ENCODE peak calls at places on chromosome 12, in seven cellular contexts. R is HTR-8/SVneo; X is tibial nerve; Q is D341Med; I is cardiac fibroblast; W is fibroblast of lung; B is stimulated activated CD8-positive, alpha-beta memory T cell treated with anti-CD3 and anti-CD28 coated beads, Interleukin-2, amount 100 ng/mL, for 1 hour. Z is an unnamed sample.
A peak's percentile ranks its signal among the peaks of the same experiment; 100 is the strongest.

GRCh38 chr12:123022846-123023245 is 42.4 kb downstream of the ARL6IP4 start:
- DNase-seq in Q (no peak), R (no peak), I (no peak), B (no peak), X (no peak), W (no peak), Z (no peak)

GRCh38 chr12:55619352-55620138 is 17.1 kb upstream of the OR10P1 start:
- DNase-seq in I (peak; percentile 94), R (peak; percentile 82), X (no peak), B (no peak), W (peak; percentile 94), Q (peak; percentile 65), Z (no peak)

GRCh38 chr12:52215587-52216031 is 17.4 kb upstream of the KRT7 start:
- DNase-seq in W (peak; percentile 39), X (no peak), B (no peak), Q (no peak), I (no peak), R (peak; percentile 77), Z (no peak)

GRCh38 chr12:11067514-11067913 is 5.4 kb upstream of the TAS2R46 start:
- DNase-seq in B (no peak), R (no peak), Q (no peak), W (peak; percentile 15), I (peak; percentile 71), X (no peak), Z (no peak)

GRCh38 chr12:131894313-131894860 is at the start of gene ULK1:
- DNase-seq in Q (peak; percentile 100), W (peak; percentile 90), R (peak; percentile 95), I (peak; percentile 93), B (peak; percentile 85), X (peak; percentile 90), Z (peak; percentile 98)

GRCh38 chr12:70608184-70608583 is 29.0 kb downstream of the PTPRB start:
- DNase-seq in B (no peak), W (no peak), R (no peak), Q (no peak), X (no peak), I (no peak), Z (no peak)

GRCh38 chr12:15808250-15808971 is 19.2 kb upstream of the EPS8 start:
- DNase-seq in X (no peak), I (no peak), B (no peak), W (peak; percentile 78), Q (no peak), R (no peak), Z (no peak)

GRCh38 chr12:57461326-57461903 is 1.8 kb downstream of the GLI1 start:
- DNase-seq in I (peak; percentile 59), Q (peak; percentile 63), R (peak; percentile 72), W (peak; percentile 52), X (peak; percentile 69), B (no peak), Z (no peak)

GRCh38 chr12:9636807-9637206 is 29.1 kb upstream of the KLRB1 start:
- DNase-seq in I (no peak), W (no peak), B (no peak), Q (no peak), X (no peak), R (no peak), Z (no peak)

GRCh38 chr12:65810036-65810435 is 14.2 kb upstream of the HMGA2 start:
- DNase-seq in R (no peak), Q (no peak), X (no peak), W (peak; percentile 36), B (no peak), I (no peak), Z (no peak)

GRCh38 chr12:41055875-41056577 is 132.1 kb upstream of the PDZRN4 start:
- DNase-seq in W (no peak), X (no peak), B (no peak), R (no peak), I (no peak), Q (no peak), Z (no peak)

GRCh38 chr12:12474931-12475485 is 87.7 kb downstream of the DUSP16 start:
- DNase-seq in B (peak; percentile 26), Q (no peak), X (no peak), W (no peak), I (peak; percentile 15), R (no peak), Z (no peak)

GRCh38 chr12:54522213-54522612 is 24.7 kb downstream of the NCKAP1L start:
- DNase-seq in X (no peak), R (no peak), Q (no peak), B (no peak), W (peak; percentile 27), I (peak; percentile 17), Z (no peak)

GRCh38 chr12:97944576-97944975 is 482.0 kb downstream of the RMST start:
- DNase-seq in X (no peak), Q (no peak), R (no peak), I (no peak), W (no peak), B (no peak), Z (no peak)

GRCh38 chr12:88225776-88226175 is 83.7 kb downstream of the TMTC3 start:
- DNase-seq in X (no peak), B (no peak), I (no peak), Q (no peak), R (no peak), W (no peak), Z (no peak)

GRCh38 chr12:54463034-54463433 is 10.4 kb downstream of the GTSF1 start:
- DNase-seq in B (no peak), Q (no peak), R (no peak), W (peak; percentile 68), X (no peak), I (peak; percentile 92), Z (no peak)

GRCh38 chr12:110513842-110514241 is 11.7 kb downstream of the RAD9B start:
- DNase-seq in W (no peak), R (no peak), I (no peak), Q (no peak), B (no peak), X (no peak), Z (no peak)

GRCh38 chr12:5466521-5466960 is 34.6 kb downstream of the NTF3 start:
- DNase-seq in I (no peak), R (no peak), W (no peak), Q (no peak), X (no peak), B (no peak), Z (no peak)

GRCh38 chr12:85920324-85920947 is 46.3 kb downstream of the NTS start:
- DNase-seq in X (no peak), B (no peak), R (peak; percentile 29), Q (no peak), W (peak; percentile 45), I (peak; percentile 27), Z (no peak)

GRCh38 chr12:106248177-106248848 is 493 bp upstream of the CKAP4 start:
- DNase-seq in X (no peak), Q (no peak), B (no peak), R (peak; percentile 60), W (peak; percentile 71), I (peak; percentile 85), Z (no peak)

GRCh38 chr12:2256915-2257314 is 204.1 kb downstream of the CACNA1C start:
- DNase-seq in I (peak; percentile 52), X (no peak), B (no peak), R (no peak), W (peak; percentile 66), Q (no peak), Z (no peak)

GRCh38 chr12:57632898-57633825 is at the start of gene B4GALNT1:
- DNase-seq in R (peak; percentile 83), Q (peak; percentile 95), W (peak; percentile 43), B (peak; percentile 33), I (peak; percentile 56), X (no peak), Z (peak; percentile 92)

GRCh38 chr12:117472983-117473382 is 111.6 kb upstream of the NOS1 start:
- DNase-seq in I (no peak), X (no peak), Q (no peak), R (no peak), W (no peak), B (no peak), Z (no peak)

GRCh38 chr12:132723764-132724140 is 13.1 kb downstream of the PGAM5 start:
- DNase-seq in W (no peak), Q (no peak), R (no peak), B (no peak), X (no peak), I (peak; percentile 43), Z (no peak)

GRCh38 chr12:33472299-33472698 is 32.7 kb upstream of the SYT10 start:
- DNase-seq in Q (no peak), W (no peak), R (no peak), X (no peak), I (no peak), B (no peak), Z (no peak)

GRCh38 chr12:97716356-97716755 is 253.8 kb downstream of the RMST start:
- DNase-seq in Q (no peak), I (peak; percentile 11), R (peak; percentile 3), X (no peak), W (peak; percentile 8), B (no peak), Z (no peak)

GRCh38 chr12:3718100-3718499 is 34.8 kb downstream of the CRACR2A start:
- DNase-seq in R (no peak), B (no peak), Q (no peak), X (no peak), W (no peak), I (no peak), Z (peak; percentile 86)

GRCh38 chr12:115335594-115335993 is 651.6 kb upstream of the TBX3 start:
- DNase-seq in X (no peak), R (no peak), B (no peak), W (no peak), I (no peak), Q (no peak), Z (no peak)

GRCh38 chr12:10667581-10667980 is 6.3 kb downstream of the STYK1 start:
- DNase-seq in I (no peak), X (no peak), W (no peak), Q (no peak), R (no peak), B (no peak), Z (no peak)

GRCh38 chr12:53090105-53090504 is 7.4 kb upstream of the IGFBP6 start:
- DNase-seq in I (no peak), R (no peak), W (no peak), B (no peak), X (no peak), Q (no peak), Z (no peak)

GRCh38 chr12:90543841-90544240 is 411.1 kb downstream of the CCER1 start:
- DNase-seq in Q (no peak), W (peak; percentile 79), I (peak; percentile 29), B (no peak), R (no peak), X (no peak), Z (no peak)

GRCh38 chr12:70456953-70457352 is 90.9 kb downstream of the KCNMB4 start:
- DNase-seq in X (no peak), R (no peak), I (no peak), W (no peak), Q (no peak), B (no peak), Z (no peak)

GRCh38 chr12:132375747-132376463 is 46.5 kb upstream of the GALNT9 start:
- DNase-seq in B (no peak), I (no peak), X (no peak), R (no peak), W (no peak), Q (no peak), Z (no peak)

GRCh38 chr12:6030081-6030480 is 85.0 kb upstream of the ANO2 start:
- DNase-seq in X (no peak), R (no peak), B (no peak), Q (no peak), W (no peak), I (no peak), Z (no peak)

GRCh38 chr12:47812797-47813490 is 6.8 kb downstream of the HDAC7 start:
- DNase-seq in W (peak; percentile 80), B (peak; percentile 82), Q (no peak), I (peak; percentile 93), R (peak; percentile 89), X (peak; percentile 79), Z (peak; percentile 98)

GRCh38 chr12:32870716-32871115 is 25.9 kb downstream of the PKP2 start:
- DNase-seq in R (no peak), B (no peak), I (peak; percentile 43), Q (no peak), X (no peak), W (no peak), Z (no peak)

GRCh38 chr12:24044973-24045703 is 95.7 kb upstream of the SOX5 start:
- DNase-seq in Q (no peak), R (no peak), I (peak; percentile 10), X (no peak), W (no peak), B (no peak), Z (no peak)

GRCh38 chr12:121748218-121748570 is 35.6 kb downstream of the TMEM120B start:
- DNase-seq in X (no peak), R (no peak), W (no peak), I (no peak), Q (no peak), B (no peak), Z (no peak)